ENCODE peak calls at places on chromosomes 12 and 14, in eight cellular contexts. J, I, L, C, W, Q, S and B are unnamed samples. For H3K36me3 and H3K4me1, the result is how much of the 10 kb centered on the place peaks cover.

GRCh38 chr14:77590845-77591506 is 25.5 kb downstream of the SPTLC2 start:
- DNase-seq in I (no peak), J (no peak), L (no peak), Q (no peak), C (no peak), W (no peak), S (no peak), B (no peak)

GRCh38 chr12:32196250-32197198 is 89.9 kb downstream of the BICD1 start:
- DNase-seq in W (no peak), L (no peak), I (no peak), J (no peak), S (no peak), C (no peak), Q (no peak), B (no peak)

GRCh38 chr12:101021911-101022388 is 188.1 kb downstream of the SLC5A8 start:
- DNase-seq in Q (no peak), W (no peak), L (no peak), C (peak), J (no peak), I (no peak), S (no peak), B (no peak)

GRCh38 chr14:42335918-42336317 is 729.2 kb downstream of the LRFN5 start:
- DNase-seq in I (no peak), C (no peak), W (no peak), J (no peak), L (peak), Q (no peak), S (no peak), B (no peak)

GRCh38 chr12:14710632-14711324 is 14.4 kb upstream of the GUCY2C start:
- DNase-seq in I (no peak), J (no peak), Q (no peak), C (no peak), S (no peak), L (peak), W (no peak), B (no peak)

GRCh38 chr12:95118138-95118787 is 44.8 kb upstream of the NR2C1 start:
- DNase-seq in S (no peak), Q (no peak), I (no peak), C (peak), J (no peak), L (no peak), W (no peak), B (no peak)

GRCh38 chr12:132489078-132489601 is 811 bp upstream of the FBRSL1 start:
- DNase-seq in S (peak), J (peak), W (peak), C (no peak), Q (no peak), I (no peak), L (no peak), B (peak)

GRCh38 chr14:90632868-90633267 is 183.4 kb downstream of the TTC7B start:
- DNase-seq in L (no peak), C (peak), I (no peak), J (no peak), W (no peak), S (no peak), Q (no peak), B (no peak)

GRCh38 chr14:55438066-55438683 is 2.2 kb downstream of the TBPL2 start:
- DNase-seq in Q (no peak), S (no peak), C (peak), W (peak), J (no peak), I (peak), L (peak), B (no peak)

GRCh38 chr14:70646705-70647104 is 5.0 kb downstream of the TTC9 start:
- DNase-seq in J (no peak), L (peak), I (no peak), S (no peak), Q (no peak), C (no peak), W (no peak), B (no peak)

DNA sequence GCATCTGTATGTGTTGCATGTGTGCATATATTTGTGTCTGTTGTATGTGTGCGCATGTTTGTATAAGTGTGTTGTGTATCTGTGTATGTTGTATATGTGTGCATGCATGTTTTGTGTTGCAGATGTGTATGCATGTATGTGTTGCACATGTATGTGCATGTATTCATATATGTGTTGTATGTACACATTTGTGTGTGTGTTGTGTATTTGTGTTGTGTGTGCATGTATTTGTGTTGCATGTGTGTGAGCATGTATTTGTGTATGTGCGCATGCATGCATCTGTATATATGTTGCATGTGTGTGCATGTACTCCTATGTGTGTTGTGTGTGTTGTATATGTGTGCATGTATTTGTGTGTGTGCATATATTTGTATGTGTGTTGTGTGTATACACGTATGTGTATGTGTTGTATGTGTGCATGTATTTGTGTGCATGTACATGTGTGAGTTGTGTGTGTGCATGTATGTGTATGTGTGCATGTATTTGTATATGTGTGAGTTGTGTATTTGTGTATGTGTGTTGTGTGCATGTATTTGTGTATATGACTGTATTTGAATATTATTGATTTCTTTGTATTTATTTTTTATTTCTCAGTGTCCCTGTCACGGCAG is 16.8 kb downstream of the SLC8B1 start:
- DNase-seq in W (no peak), L (no peak), Q (no peak), S (no peak), I (no peak), J (no peak), C (no peak), B (no peak)
- H3K36me3 ChIP-seq in W (half or more), L (under half), Q (under half), S (half or more), I (under half), J (half or more), C (under half), B (half or more)

GRCh38 chr14:95185452-95186392 is 28.4 kb upstream of the DICER1 start:
- DNase-seq in L (no peak), I (no peak), C (peak), J (peak), S (no peak), Q (no peak), W (no peak), B (peak)

GRCh38 chr14:95190857-95191256 is 33.5 kb upstream of the DICER1 start:
- DNase-seq in J (no peak), C (no peak), W (no peak), Q (no peak), L (no peak), S (no peak), I (no peak), B (no peak)

GRCh38 chr14:95190346-95190840 is 33.1 kb upstream of the DICER1 start:
- DNase-seq in W (no peak), C (peak), L (no peak), S (no peak), I (no peak), J (no peak), Q (no peak), B (no peak)

GRCh38 chr14:95189400-95190162 is 32.3 kb upstream of the DICER1 start:
- DNase-seq in C (peak), S (no peak), I (peak), L (no peak), J (no peak), W (no peak), Q (no peak), B (no peak)

GRCh38 chr14:95188372-95188771 is 31.0 kb upstream of the DICER1 start:
- DNase-seq in J (no peak), C (no peak), L (no peak), W (no peak), I (no peak), S (no peak), Q (no peak), B (no peak)
- H3K4me1 ChIP-seq in J (under half), C (under half), L (under half), W (under half), I (under half), S (under half), Q (under half), B (half or more)

DNA sequence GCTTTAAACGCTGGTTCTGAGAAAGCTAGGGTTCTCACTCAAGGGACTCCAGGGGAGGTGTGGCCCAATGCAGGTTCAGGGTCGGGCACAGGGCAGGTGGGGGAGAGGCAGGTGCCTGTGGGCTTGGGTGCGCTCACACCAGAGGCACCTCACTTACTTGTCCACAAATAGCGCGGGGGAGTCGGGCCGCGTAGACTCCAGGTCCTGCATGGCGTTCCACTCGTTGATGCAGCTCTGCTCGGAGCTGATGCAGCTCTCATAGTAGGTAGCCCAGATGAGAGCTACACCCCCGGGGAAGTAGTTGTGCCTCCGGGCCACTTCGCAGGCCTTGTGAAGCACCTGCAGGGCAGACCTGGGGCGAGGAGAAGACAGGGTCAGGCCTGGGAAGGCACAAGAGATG is 49.9 kb downstream of the SSH1 start:
- DNase-seq in J (no peak), W (no peak), S (no peak), L (no peak), C (no peak), Q (no peak), I (no peak), B (no peak)
- H3K36me3 ChIP-seq in J (half or more), W (under half), S (under half), L (under half), C (under half), Q (under half), I (half or more), B (half or more)

GRCh38 chr14:101979666-101980065 is 15.3 kb downstream of the DYNC1H1 start:
- DNase-seq in C (peak), Q (no peak), S (no peak), W (no peak), I (no peak), J (no peak), L (no peak), B (no peak)

GRCh38 chr14:101980251-101980650 is 15.9 kb downstream of the DYNC1H1 start:
- DNase-seq in S (no peak), C (no peak), Q (no peak), W (no peak), J (no peak), I (no peak), L (no peak), B (no peak)

GRCh38 chr14:101975231-101975630 is 10.9 kb downstream of the DYNC1H1 start:
- DNase-seq in W (no peak), S (no peak), J (no peak), L (no peak), C (no peak), I (no peak), Q (no peak), B (no peak)

GRCh38 chr14:101980700-101981099 is 16.3 kb downstream of the DYNC1H1 start:
- DNase-seq in C (peak), S (no peak), Q (no peak), J (peak), I (no peak), L (no peak), W (peak), B (no peak)

GRCh38 chr14:101977311-101978071 is 13.1 kb downstream of the DYNC1H1 start:
- DNase-seq in W (no peak), L (no peak), S (no peak), C (no peak), Q (no peak), J (no peak), I (no peak), B (no peak)
- H3K4me1 ChIP-seq in W (under half), L (under half), S (under half), C (under half), Q (under half), J (under half), I (under half), B (half or more)

GRCh38 chr12:121819212-121819949 is 15.6 kb downstream of the SETD1B start:
- DNase-seq in I (no peak), W (no peak), Q (no peak), S (no peak), L (no peak), C (no peak), J (no peak), B (no peak)
- H3K36me3 ChIP-seq in I (half or more), W (half or more), Q (under half), S (half or more), L (under half), C (half or more), J (half or more), B (half or more)

GRCh38 chr12:52182456-52182855 is 9.4 kb downstream of the KRT80 start:
- DNase-seq in I (no peak), J (no peak), C (no peak), L (no peak), W (no peak), Q (no peak), S (no peak), B (no peak)

GRCh38 chr12:52183544-52183910 is 8.3 kb downstream of the KRT80 start:
- DNase-seq in S (no peak), L (no peak), C (peak), Q (no peak), J (no peak), W (no peak), I (no peak), B (no peak)

GRCh38 chr12:52183971-52184370 is 7.8 kb downstream of the KRT80 start:
- DNase-seq in W (no peak), I (no peak), C (no peak), J (no peak), Q (no peak), L (no peak), S (no peak), B (no peak)

GRCh38 chr12:52181757-52182156 is 10.1 kb downstream of the KRT80 start:
- DNase-seq in Q (no peak), J (no peak), C (peak), W (no peak), I (peak), L (peak), S (no peak), B (no peak)

DNA sequence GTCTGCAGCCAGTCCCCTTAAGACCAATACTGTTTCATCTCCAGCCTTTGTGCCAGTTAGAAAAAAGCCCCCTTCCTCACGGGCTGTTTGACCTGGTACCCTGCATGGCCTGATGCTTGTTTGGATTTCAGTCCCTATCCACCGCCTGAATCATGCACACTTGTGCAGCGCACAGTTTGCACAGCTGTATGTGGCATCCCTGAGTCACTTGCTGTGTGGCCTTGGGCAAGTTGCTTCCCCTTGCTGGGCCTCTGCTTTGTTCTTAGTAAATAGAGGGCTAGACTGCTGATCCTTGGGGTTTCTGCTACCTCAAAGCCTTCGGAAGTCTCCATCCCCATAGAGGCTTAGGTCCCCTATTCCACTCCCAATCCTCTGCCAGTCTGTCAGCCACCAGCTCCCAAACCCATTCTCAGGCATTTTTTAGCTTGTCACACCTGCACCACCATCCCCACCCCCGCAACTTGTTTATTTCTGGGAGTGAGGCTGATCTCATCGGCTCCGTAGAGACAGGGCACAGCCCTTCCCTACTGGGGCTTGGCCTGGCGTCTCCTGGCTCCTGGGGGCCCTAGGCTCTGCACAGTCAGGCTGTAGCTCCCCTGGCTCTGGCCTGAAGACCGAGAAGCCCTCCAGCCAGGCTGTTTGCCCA is 8.8 kb downstream of the KRT80 start:
- DNase-seq in W (no peak), I (no peak), L (peak), C (peak), J (no peak), S (no peak), Q (no peak), B (no peak)
- H3K4me1 ChIP-seq in W (under half), I (half or more), L (under half), C (half or more), J (under half), S (under half), Q (under half), B (half or more)

GRCh38 chr12:117167769-117168168 is 22.5 kb downstream of the FBXO21 start:
- DNase-seq in W (no peak), I (no peak), Q (no peak), J (no peak), C (no peak), L (no peak), S (no peak), B (no peak)
- H3K36me3 ChIP-seq in W (half or more), I (half or more), Q (under half), J (half or more), C (under half), L (half or more), S (half or more), B (half or more)

GRCh38 chr12:25794580-25794979 is 163.9 kb upstream of the RASSF8 start:
- DNase-seq in Q (no peak), I (no peak), S (no peak), W (no peak), L (no peak), J (no peak), C (peak), B (no peak)

GRCh38 chr12:25797335-25797863 is 161.1 kb upstream of the RASSF8 start:
- DNase-seq in C (no peak), W (no peak), S (no peak), I (no peak), Q (no peak), J (no peak), L (no peak), B (no peak)

GRCh38 chr12:25797949-25798348 is 160.5 kb upstream of the RASSF8 start:
- DNase-seq in Q (no peak), S (no peak), I (no peak), W (no peak), C (no peak), L (no peak), J (no peak), B (no peak)

GRCh38 chr12:25793196-25793595 is 165.3 kb upstream of the RASSF8 start:
- DNase-seq in I (no peak), L (no peak), S (no peak), C (no peak), J (no peak), W (no peak), Q (no peak), B (no peak)

GRCh38 chr12:25796523-25797000 is 161.9 kb upstream of the RASSF8 start:
- DNase-seq in Q (no peak), W (no peak), J (no peak), S (no peak), L (no peak), I (no peak), C (peak), B (no peak)
- H3K4me1 ChIP-seq in Q (under half), W (under half), J (under half), S (under half), L (under half), I (under half), C (under half), B (under half)